ENCODE peak calls at places on chromosomes 7 and 10, in four cellular contexts. One of them, this sample, is unnamed.

GRCh38 chr10:71632200-71632820 is 87.3 kb downstream of the C10orf105 start:
- DNase-seq in GM20000: no peak
- DNase-seq in nephron progenitor cell: no peak
- DNase-seq in neural crest cell: no peak
- DNase-seq in this sample: no peak

GRCh38 chr7:137146552-137146961 is 197.0 kb downstream of the PTN start:
- DNase-seq in GM20000: no peak
- DNase-seq in nephron progenitor cell: no peak
- DNase-seq in neural crest cell: no peak
- DNase-seq in this sample: no peak

GRCh38 chr10:32149257-32149955 is 93.2 kb upstream of the KIF5B start:
- DNase-seq in GM20000: peak; percentile 78
- DNase-seq in nephron progenitor cell: no peak
- DNase-seq in neural crest cell: no peak
- DNase-seq in this sample: no peak

GRCh38 chr7:84060760-84061261 is 133.8 kb downstream of the SEMA3A start:
- DNase-seq in GM20000: no peak
- DNase-seq in nephron progenitor cell: no peak
- DNase-seq in neural crest cell: no peak
- DNase-seq in this sample: no peak

GRCh38 chr10:76981251-76981650 is 656.4 kb downstream of the KCNMA1 start:
- DNase-seq in GM20000: no peak
- DNase-seq in nephron progenitor cell: no peak
- DNase-seq in neural crest cell: no peak
- DNase-seq in this sample: no peak

GRCh38 chr10:132651511-132652029 is 114.0 kb downstream of the INPP5A start:
- DNase-seq in GM20000: no peak
- DNase-seq in nephron progenitor cell: no peak
- DNase-seq in neural crest cell: no peak
- DNase-seq in this sample: no peak

GRCh38 chr7:134865001-134865845 is 85.8 kb downstream of the CALD1 start:
- DNase-seq in GM20000: peak; percentile 17
- DNase-seq in nephron progenitor cell: no peak
- DNase-seq in neural crest cell: no peak
- DNase-seq in this sample: no peak

GRCh38 chr7:157271315-157271990 is 65.4 kb upstream of the DNAJB6 start:
- DNase-seq in GM20000: peak; percentile 15
- DNase-seq in nephron progenitor cell: no peak
- DNase-seq in neural crest cell: no peak
- DNase-seq in this sample: no peak

GRCh38 chr7:106572394-106573124 is 88.4 kb downstream of the CCDC71L start:
- DNase-seq in GM20000: no peak
- DNase-seq in nephron progenitor cell: no peak
- DNase-seq in neural crest cell: no peak
- DNase-seq in this sample: no peak

GRCh38 chr10:132848306-132848705 is 62.4 kb upstream of the NKX6-2 start:
- DNase-seq in GM20000: no peak
- DNase-seq in nephron progenitor cell: no peak
- DNase-seq in neural crest cell: no peak
- DNase-seq in this sample: no peak

GRCh38 chr7:127587663-127588018 is 570 bp upstream of the ARF5 start:
- DNase-seq in GM20000: no peak
- DNase-seq in nephron progenitor cell: peak; percentile 10
- DNase-seq in neural crest cell: no peak
- DNase-seq in this sample: no peak

GRCh38 chr7:2921748-2922147 is 77.6 kb upstream of the GNA12 start:
- DNase-seq in GM20000: no peak
- DNase-seq in nephron progenitor cell: peak; percentile 47
- DNase-seq in neural crest cell: peak; percentile 30
- DNase-seq in this sample: no peak

GRCh38 chr7:151076863-151077704 is 3.5 kb downstream of the FASTK start:
- DNase-seq in GM20000: no peak
- DNase-seq in nephron progenitor cell: no peak
- DNase-seq in neural crest cell: peak; percentile 47
- DNase-seq in this sample: no peak

GRCh38 chr7:135253851-135254815 is 20.5 kb downstream of the STRA8 start:
- DNase-seq in GM20000: no peak
- DNase-seq in nephron progenitor cell: no peak
- DNase-seq in neural crest cell: no peak
- DNase-seq in this sample: no peak

GRCh38 chr7:131507592-131508331 is 48.7 kb downstream of the PODXL start:
- DNase-seq in GM20000: peak; percentile 62
- DNase-seq in nephron progenitor cell: peak; percentile 86
- DNase-seq in neural crest cell: peak; percentile 85
- DNase-seq in this sample: no peak
- TF ChIP-seq CTCF in GM20000: peak; percentile 72
- TF ChIP-seq CTCF in nephron progenitor cell: peak; percentile 87
- TF ChIP-seq CTCF in neural crest cell: peak; percentile 83
- TF ChIP-seq CTCF in this sample: peak; percentile 75

DNA sequence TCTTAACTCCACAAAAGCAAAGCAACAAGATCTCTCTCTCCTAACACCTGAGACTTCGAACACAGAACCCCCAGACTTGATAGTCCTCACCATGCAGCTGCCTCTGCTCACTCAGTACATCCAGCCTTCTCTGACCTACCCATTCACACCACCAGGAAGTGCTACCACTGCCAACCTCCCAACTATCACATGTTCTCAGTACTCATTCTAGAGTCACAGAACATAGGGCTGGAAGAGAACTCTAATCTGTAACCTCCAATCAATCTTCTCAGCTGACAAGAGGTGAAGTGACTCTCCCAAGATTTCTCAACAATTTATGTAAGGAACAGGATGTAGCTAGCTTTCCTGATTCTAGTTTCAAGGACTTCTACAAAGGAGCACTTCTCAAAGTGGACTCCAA is 3.8 kb downstream of the NUDCD3 start:
- DNase-seq in GM20000: no peak
- DNase-seq in nephron progenitor cell: no peak
- DNase-seq in neural crest cell: no peak
- DNase-seq in this sample: no peak
- TF ChIP-seq CTCF in GM20000: no peak
- TF ChIP-seq CTCF in nephron progenitor cell: no peak
- TF ChIP-seq CTCF in neural crest cell: no peak
- TF ChIP-seq CTCF in this sample: no peak

DNA sequence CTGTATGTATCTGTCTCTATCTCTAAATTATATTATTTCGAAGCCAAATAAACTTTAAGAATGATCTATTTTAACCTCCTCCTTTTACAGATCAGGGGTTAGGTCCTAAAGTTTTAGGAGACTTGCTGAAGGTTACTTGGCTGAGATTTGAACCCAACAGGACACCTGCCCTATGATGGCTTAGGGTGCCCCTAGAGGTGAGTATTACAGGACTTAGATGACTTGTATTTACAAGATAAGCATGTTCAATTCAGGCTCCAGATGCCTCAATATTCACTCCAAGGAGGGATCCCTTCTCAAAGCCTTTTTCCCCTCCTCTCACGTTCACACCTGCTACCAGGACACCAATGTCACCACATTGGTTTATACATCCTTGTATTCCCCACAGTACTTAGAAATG is 872.4 kb upstream of the AUTS2 start:
- DNase-seq in GM20000: no peak
- DNase-seq in nephron progenitor cell: no peak
- DNase-seq in neural crest cell: no peak
- DNase-seq in this sample: no peak
- TF ChIP-seq CTCF in GM20000: no peak
- TF ChIP-seq CTCF in nephron progenitor cell: no peak
- TF ChIP-seq CTCF in neural crest cell: no peak
- TF ChIP-seq CTCF in this sample: peak; percentile 3

GRCh38 chr10:59181668-59182067 is 5.2 kb downstream of the PHYHIPL start:
- DNase-seq in GM20000: peak; percentile 51
- DNase-seq in nephron progenitor cell: no peak
- DNase-seq in neural crest cell: peak; percentile 1
- DNase-seq in this sample: peak; percentile 29
- TF ChIP-seq CTCF in GM20000: peak; percentile 25
- TF ChIP-seq CTCF in nephron progenitor cell: peak; percentile 52
- TF ChIP-seq CTCF in neural crest cell: peak; percentile 83
- TF ChIP-seq CTCF in this sample: peak; percentile 64

DNA sequence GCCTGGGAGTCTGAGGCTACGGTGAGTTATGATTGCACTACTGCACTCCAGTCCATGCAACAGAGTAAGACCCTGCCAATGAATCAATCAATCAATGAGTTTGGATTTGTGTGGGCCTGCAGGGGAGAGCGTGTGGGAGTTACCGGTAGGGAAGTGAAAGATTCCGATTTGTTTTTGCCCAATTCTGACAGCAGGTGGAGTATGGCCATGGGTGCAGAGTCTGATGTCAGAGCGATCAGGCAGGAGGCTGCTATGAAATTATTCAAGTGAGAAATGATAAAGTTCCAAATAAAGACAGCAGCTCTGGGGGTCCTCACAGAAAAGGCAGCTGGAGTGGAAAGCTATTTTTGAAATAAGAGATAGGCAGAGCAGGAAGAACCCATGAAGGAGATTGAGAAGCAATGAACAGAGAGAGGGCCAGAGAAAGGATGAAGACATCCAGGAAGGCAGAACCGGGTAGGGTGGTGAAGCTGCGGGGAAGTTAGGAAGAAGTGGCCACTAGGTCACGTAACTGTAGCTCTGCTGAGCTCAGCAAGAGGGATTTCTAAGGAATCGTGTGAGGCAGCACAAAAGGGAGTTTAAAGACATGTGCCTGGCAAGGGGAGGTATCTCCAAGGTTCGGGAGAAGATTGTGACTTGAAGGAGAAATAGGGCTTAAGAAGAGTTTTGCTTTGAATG is 93.7 kb upstream of the NMT2 start:
- DNase-seq in GM20000: peak; percentile 25
- DNase-seq in nephron progenitor cell: no peak
- DNase-seq in neural crest cell: no peak
- DNase-seq in this sample: no peak
- TF ChIP-seq CTCF in GM20000: no peak
- TF ChIP-seq CTCF in nephron progenitor cell: no peak
- TF ChIP-seq CTCF in neural crest cell: no peak
- TF ChIP-seq CTCF in this sample: peak; percentile 13

This sample was measured in D721Med.